ENCODE peak calls at places on chromosomes 2 and 18, in eight cellular contexts. Q is GM12865, L is fibroblast of the aortic adventitia, K is GM23338, N is fibroblast of pulmonary artery, G is AG10803, T is RWPE1, Z is progenitor cell of endocrine pancreas. S is an unnamed sample.

GRCh38 chr2:111200333-111200879 is 79.7 kb downstream of the BCL2L11 start:
- DNase-seq in Q (no peak), L (no peak), T (no peak), K (peak), G (no peak), Z (no peak), N (no peak), S (no peak)

GRCh38 chr2:46518848-46519247 is 39.5 kb downstream of the TMEM247 start:
- DNase-seq in T (no peak), L (no peak), K (no peak), N (no peak), G (no peak), Z (no peak), Q (no peak), S (no peak)

GRCh38 chr2:32632089-32632488 is 4.2 kb downstream of the TTC27 start:
- DNase-seq in K (no peak), Q (no peak), Z (no peak), G (peak), L (peak), T (peak), N (peak), S (no peak)

GRCh38 chr2:10405441-10405840 is 42.7 kb downstream of the ODC1 start:
- DNase-seq in N (peak), L (peak), Z (no peak), Q (no peak), K (no peak), T (peak), G (peak), S (no peak)

GRCh38 chr18:79853303-79853992 is 55.7 kb downstream of the KCNG2 start:
- DNase-seq in N (no peak), L (no peak), T (no peak), Q (no peak), K (no peak), Z (peak), G (no peak), S (no peak)

GRCh38 chr2:101559576-101559975 is 84.7 kb upstream of the RFX8 start:
- DNase-seq in Z (no peak), G (peak), Q (no peak), K (no peak), T (peak), N (peak), L (peak), S (no peak)

GRCh38 chr2:23803275-23803964 is 123.5 kb downstream of the ATAD2B start:
- DNase-seq in Q (no peak), K (no peak), L (peak), N (peak), T (peak), G (peak), Z (no peak), S (no peak)

GRCh38 chr2:107712857-107713256 is 113.8 kb upstream of the RGPD4 start:
- DNase-seq in N (no peak), K (peak), Q (no peak), G (no peak), L (no peak), T (no peak), Z (no peak), S (no peak)

GRCh38 chr2:20444993-20445910 is 1.6 kb upstream of the RHOB start:
- DNase-seq in Z (no peak), T (no peak), Q (no peak), L (no peak), G (no peak), N (no peak), K (peak), S (no peak)

GRCh38 chr18:56139792-56140254 is 498.6 kb downstream of the TXNL1 start:
- DNase-seq in N (peak), G (peak), K (no peak), L (peak), T (no peak), Q (no peak), Z (no peak), S (no peak)

GRCh38 chr2:186690796-186691195 is 3.1 kb upstream of the FAM171B start:
- DNase-seq in L (peak), T (no peak), Z (no peak), K (no peak), N (peak), Q (no peak), G (no peak), S (no peak)

GRCh38 chr2:69959425-69959824 is 2.0 kb downstream of the ASPRV1 start:
- DNase-seq in Z (no peak), K (no peak), T (no peak), L (no peak), G (no peak), N (no peak), Q (no peak), S (no peak)

GRCh38 chr18:13548106-13548819 is 178.1 kb downstream of the FAM210A start:
- DNase-seq in L (no peak), Q (peak), T (no peak), N (no peak), K (no peak), Z (no peak), G (no peak), S (no peak)

GRCh38 chr2:7392076-7392787 is 475.0 kb downstream of the RNF144A start:
- DNase-seq in K (no peak), L (no peak), G (peak), N (no peak), T (peak), Q (no peak), Z (no peak), S (no peak)

GRCh38 chr18:13577091-13577697 is 149.2 kb downstream of the FAM210A start:
- DNase-seq in K (no peak), N (peak), L (peak), T (no peak), Q (peak), Z (no peak), G (peak), S (no peak)

GRCh38 chr2:239472220-239472775 is 71.5 kb upstream of the HDAC4 start:
- DNase-seq in Z (no peak), L (no peak), Q (no peak), K (no peak), N (no peak), G (no peak), T (no peak), S (no peak)

GRCh38 chr2:28271914-28272240 is 120.8 kb upstream of the FOSL2 start:
- DNase-seq in K (no peak), G (peak), N (no peak), Z (no peak), L (peak), T (no peak), Q (no peak), S (no peak)

GRCh38 chr2:37832590-37833197 is 92.4 kb upstream of the RMDN2 start:
- DNase-seq in T (peak), Q (peak), K (peak), G (peak), Z (peak), L (peak), N (peak), S (peak)

GRCh38 chr18:5678779-5679406 is 135.1 kb upstream of the EPB41L3 start:
- DNase-seq in G (no peak), Z (no peak), T (no peak), K (no peak), N (no peak), Q (no peak), L (no peak), S (no peak)

GRCh38 chr2:135875491-135876065 is 665 bp downstream of the MCM6 start:
- DNase-seq in K (peak), Q (peak), G (peak), L (peak), Z (peak), N (peak), T (peak), S (peak)

GRCh38 chr18:75129717-75130477 is 79.0 kb downstream of the PTGR3 start:
- DNase-seq in L (no peak), N (no peak), K (no peak), Z (no peak), G (no peak), T (no peak), Q (no peak), S (no peak)

GRCh38 chr2:12504443-12504842 is 212.3 kb upstream of the TRIB2 start:
- DNase-seq in Q (peak), K (no peak), N (peak), L (no peak), Z (no peak), T (no peak), G (peak), S (no peak)

GRCh38 chr2:16073921-16074425 is 133.6 kb downstream of the MYCN start:
- DNase-seq in Q (no peak), K (no peak), Z (no peak), N (no peak), L (no peak), T (no peak), G (no peak), S (no peak)

GRCh38 chr2:204575463-204575862 is 30.2 kb downstream of the PARD3B start:
- DNase-seq in T (no peak), L (no peak), Q (no peak), G (no peak), K (no peak), Z (no peak), N (no peak), S (no peak)

GRCh38 chr2:6945821-6946220 is 28.6 kb downstream of the RNF144A start:
- DNase-seq in L (no peak), G (no peak), Q (no peak), Z (no peak), T (no peak), K (no peak), N (no peak), S (no peak)

GRCh38 chr2:28729698-28730097 is 21.9 kb upstream of the PPP1CB start:
- DNase-seq in Z (no peak), N (no peak), G (peak), L (peak), K (no peak), Q (no peak), T (no peak), S (no peak)

GRCh38 chr2:25251461-25252273 is 83.3 kb upstream of the POMC start:
- DNase-seq in N (no peak), T (peak), Z (peak), Q (peak), K (peak), G (peak), L (no peak), S (peak)

GRCh38 chr2:157107877-157108276 is 149.6 kb upstream of the GALNT5 start:
- DNase-seq in G (no peak), K (no peak), N (peak), Q (peak), Z (no peak), T (peak), L (peak), S (no peak)

GRCh38 chr2:9095690-9096089 is 92.2 kb upstream of the MBOAT2 start:
- DNase-seq in L (peak), Q (no peak), N (peak), K (peak), G (peak), T (no peak), Z (no peak), S (peak)

GRCh38 chr2:233846387-233847247 is 7.7 kb downstream of the HJURP start:
- DNase-seq in L (no peak), T (no peak), N (no peak), G (no peak), K (no peak), Z (no peak), Q (no peak), S (no peak)

GRCh38 chr2:134307334-134307733 is 53.5 kb downstream of the MGAT5 start:
- DNase-seq in Q (no peak), L (no peak), T (no peak), G (no peak), Z (no peak), K (no peak), N (peak), S (no peak)

GRCh38 chr18:10453885-10454772 is at the start of gene APCDD1:
- DNase-seq in K (peak), Z (peak), T (peak), N (no peak), Q (no peak), L (no peak), G (no peak), S (peak)

GRCh38 chr2:70002241-70002896 is 40.9 kb upstream of the ASPRV1 start:
- DNase-seq in Q (peak), T (no peak), Z (no peak), G (no peak), K (no peak), N (no peak), L (no peak), S (no peak)

GRCh38 chr2:136858656-136859055 is 93.3 kb downstream of the THSD7B start:
- DNase-seq in Q (no peak), Z (no peak), K (no peak), G (no peak), L (no peak), T (no peak), N (no peak), S (no peak)

GRCh38 chr18:8778824-8779223 is 73.5 kb downstream of the MTCL1 start:
- DNase-seq in Z (no peak), L (no peak), N (no peak), T (no peak), Q (no peak), G (no peak), K (no peak), S (no peak)

GRCh38 chr2:85179541-85179940 is 46.3 kb downstream of the TCF7L1 start:
- DNase-seq in Z (no peak), K (no peak), N (no peak), L (peak), T (no peak), Q (no peak), G (no peak), S (no peak)

GRCh38 chr2:168814939-168815907 is 12.8 kb downstream of the NOSTRIN start:
- DNase-seq in N (no peak), T (no peak), G (peak), K (no peak), Z (no peak), L (peak), Q (no peak), S (no peak)

GRCh38 chr18:58270396-58270795 is 226.4 kb downstream of the NEDD4L start:
- DNase-seq in Q (no peak), L (no peak), G (no peak), K (no peak), Z (no peak), T (no peak), N (no peak), S (no peak)

GRCh38 chr2:85887566-85888019 is 1.2 kb downstream of the ST3GAL5 start:
- DNase-seq in L (peak), T (no peak), Z (no peak), N (peak), G (peak), Q (peak), K (no peak), S (peak)

GRCh38 chr18:64052772-64053171 is 82.9 kb downstream of the SERPINB8 start:
- DNase-seq in K (no peak), N (no peak), Z (no peak), Q (no peak), L (no peak), G (no peak), T (no peak), S (no peak)

DNA sequence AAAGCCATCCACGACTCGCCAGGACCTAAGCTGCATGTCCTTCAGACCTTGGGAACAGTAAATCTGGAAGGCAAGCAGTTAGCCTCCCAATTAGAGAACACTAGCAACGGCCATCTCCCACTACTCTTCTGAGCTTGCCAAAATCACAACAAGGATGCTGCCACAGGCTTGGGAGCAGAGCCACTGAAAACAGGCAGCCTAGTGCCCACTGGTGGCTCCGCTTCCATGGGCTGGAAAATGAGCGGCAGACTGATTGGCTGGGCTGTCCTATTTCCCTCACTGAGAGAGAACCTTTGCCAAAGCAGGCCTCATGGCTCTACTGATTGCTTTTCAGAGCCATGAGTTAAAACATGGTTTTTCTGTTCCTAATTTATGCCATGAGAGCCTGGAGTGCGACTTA is 153.0 kb upstream of the NT5C1B start:
- DNase-seq in Q (no peak), L (no peak), T (no peak), N (no peak), G (no peak), K (peak), Z (no peak), S (no peak)
- TF ChIP-seq CTCF in Q (no peak), L (no peak), T (no peak), N (peak), G (peak), K (peak), Z (no peak), S (no peak)

DNA sequence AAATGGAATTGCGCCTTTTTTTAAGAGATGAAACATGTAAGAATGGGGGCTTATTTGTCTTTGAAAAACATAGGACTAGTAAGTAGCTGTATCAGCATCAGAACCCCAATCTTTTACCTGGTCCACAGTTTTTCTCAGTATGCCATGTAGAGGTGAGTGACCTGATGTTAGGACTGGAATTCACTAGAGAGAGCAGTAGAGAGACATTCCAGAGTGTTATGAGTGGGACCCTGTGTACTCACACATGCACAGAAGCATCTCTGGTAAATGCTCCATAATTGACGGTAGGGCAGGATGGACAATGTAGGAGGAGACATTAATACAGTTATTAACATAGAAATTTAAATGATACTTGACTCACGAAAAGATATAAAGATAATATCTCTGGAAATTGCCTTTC is 1.4 kb upstream of the GALNT13 start:
- DNase-seq in L (no peak), Z (no peak), G (no peak), N (no peak), T (no peak), K (peak), Q (no peak), S (no peak)
- TF ChIP-seq CTCF in L (no peak), Z (peak), G (no peak), N (no peak), T (no peak), K (peak), Q (no peak), S (no peak)

GRCh38 chr2:3441465-3441864 is 62.0 kb downstream of the TRAPPC12 start:
- DNase-seq in T (no peak), K (no peak), Z (no peak), L (no peak), Q (no peak), G (no peak), N (no peak), S (no peak)

GRCh38 chr2:3442185-3442584 is 62.7 kb downstream of the TRAPPC12 start:
- DNase-seq in Z (no peak), T (no peak), L (peak), N (no peak), Q (peak), K (no peak), G (no peak), S (no peak)

GRCh38 chr2:3445891-3446290 is 66.4 kb downstream of the TRAPPC12 start:
- DNase-seq in K (no peak), T (no peak), N (no peak), Q (no peak), Z (no peak), G (no peak), L (no peak), S (no peak)

GRCh38 chr2:3443083-3443482 is 63.6 kb downstream of the TRAPPC12 start:
- DNase-seq in Z (no peak), L (no peak), G (no peak), K (no peak), Q (no peak), N (no peak), T (no peak), S (no peak)

DNA sequence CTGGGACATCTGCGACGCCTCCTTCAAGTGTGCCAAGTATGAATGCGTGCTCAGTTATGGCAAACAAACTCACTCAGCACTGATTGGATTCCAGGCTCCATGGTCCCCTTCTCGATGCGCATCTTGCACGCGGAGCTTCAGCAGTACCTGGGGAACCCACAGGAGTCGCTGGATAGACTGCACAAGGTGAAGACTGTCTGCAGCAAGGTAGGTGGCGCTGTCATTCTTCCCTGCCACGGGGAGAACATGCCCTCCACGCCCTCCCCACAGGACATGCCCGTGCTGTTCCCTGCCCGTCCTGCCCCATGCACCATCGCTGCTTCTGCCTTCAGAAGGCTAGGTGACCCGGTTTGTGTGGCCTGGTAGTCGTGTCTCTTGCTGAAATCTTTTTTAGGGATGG is 64.2 kb downstream of the TRAPPC12 start:
- DNase-seq in L (no peak), N (no peak), Q (no peak), Z (no peak), G (no peak), K (peak), T (no peak), S (no peak)
- TF ChIP-seq CTCF in L (peak), N (no peak), Q (no peak), Z (no peak), G (no peak), K (peak), T (no peak), S (no peak)

DNA sequence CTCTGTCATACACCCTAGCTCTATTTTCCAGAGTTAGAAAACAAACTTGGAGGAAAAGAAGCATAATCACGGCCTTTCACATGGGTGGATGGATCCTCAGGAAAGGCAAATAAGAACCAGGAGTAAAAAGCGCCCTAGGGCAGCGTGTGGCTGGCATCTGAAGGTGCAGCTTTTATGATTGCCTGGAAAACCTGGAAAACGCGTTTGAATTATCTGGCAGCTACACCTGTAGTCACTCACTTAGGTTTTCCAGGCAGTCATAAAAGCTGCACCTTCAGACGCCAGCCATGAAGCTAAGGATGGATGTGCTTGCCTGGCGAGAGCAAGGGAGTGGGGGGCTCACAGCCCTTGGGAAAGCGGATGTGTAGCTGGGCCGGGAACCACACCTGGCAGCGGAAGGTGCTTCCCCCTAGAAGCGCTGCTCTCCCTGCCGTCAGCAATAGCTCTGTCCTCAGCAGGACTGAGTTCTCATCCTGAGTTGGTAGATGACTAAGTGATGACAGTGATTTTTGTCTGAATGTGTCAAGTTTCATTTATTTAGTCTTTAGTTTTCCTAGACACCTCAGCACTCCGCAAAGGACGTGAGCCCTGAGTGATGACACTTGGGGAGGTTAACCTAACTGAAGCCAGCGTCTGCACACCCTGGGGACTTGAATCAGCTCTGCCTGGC is 82.0 kb downstream of the DCDC2C start:
- DNase-seq in K (peak), L (no peak), Q (no peak), G (no peak), N (no peak), T (peak), Z (no peak), S (no peak)
- TF ChIP-seq CTCF in K (no peak), L (no peak), Q (no peak), G (no peak), N (no peak), T (no peak), Z (no peak), S (no peak)

S was measured in endothelial cell.